ENCODE peak calls at places on chromosomes 6 and 20, in eight cellular contexts. L is fibroblast of lung; T is CD8-positive, alpha-beta T cell; Z is endodermal cell; C is psoas muscle; K is AG04450; M is upper lobe of right lung; S is brain microvascular endothelial cell. H is an unnamed sample.

GRCh38 chr6:53066059-53066406 is 829 bp downstream of the FBXO9 start:
- DNase-seq in Z (peak), T (peak), M (peak), K (no peak), S (no peak), C (peak), L (peak), H (peak)

GRCh38 chr6:33886673-33887144 is 82.9 kb upstream of the MLN start:
- DNase-seq in M (no peak), T (no peak), Z (no peak), S (no peak), C (peak), L (peak), K (peak), H (peak)

GRCh38 chr6:153167026-153167891 is 36.2 kb upstream of the RGS17 start:
- DNase-seq in Z (no peak), S (peak), T (no peak), C (no peak), M (no peak), L (peak), K (peak), H (no peak)

GRCh38 chr6:152316024-152316423 is 321.1 kb downstream of the SYNE1 start:
- DNase-seq in Z (no peak), L (peak), C (peak), K (peak), M (no peak), S (peak), T (no peak), H (no peak)

GRCh38 chr6:21026576-21027273 is 492.5 kb downstream of the CDKAL1 start:
- DNase-seq in C (no peak), M (no peak), Z (no peak), T (no peak), S (peak), L (peak), K (no peak), H (no peak)

GRCh38 chr20:8045946-8046345 is 26.4 kb upstream of the TMX4 start:
- DNase-seq in M (no peak), K (no peak), Z (no peak), C (no peak), S (no peak), L (no peak), T (no peak), H (no peak)

GRCh38 chr6:17980329-17980728 is 7.1 kb downstream of the KIF13A start:
- DNase-seq in T (no peak), Z (no peak), L (no peak), S (no peak), K (no peak), C (no peak), M (no peak), H (no peak)

GRCh38 chr6:3356056-3356823 is 97.5 kb downstream of the PSMG4 start:
- DNase-seq in S (no peak), M (peak), L (peak), T (peak), C (peak), Z (peak), K (no peak), H (peak)

GRCh38 chr6:31794294-31794865 is 1.2 kb downstream of the VARS1 start:
- DNase-seq in K (no peak), T (no peak), C (no peak), Z (no peak), L (peak), M (no peak), S (peak), H (no peak)

GRCh38 chr6:166542580-166542912 is 43.9 kb downstream of the RAMACL start:
- DNase-seq in Z (peak), L (peak), C (no peak), K (no peak), S (no peak), M (no peak), T (no peak), H (no peak)

GRCh38 chr20:48761023-48761785 is 66.6 kb downstream of the PREX1 start:
- DNase-seq in T (peak), M (no peak), C (no peak), L (no peak), K (no peak), Z (no peak), S (no peak), H (peak)

GRCh38 chr6:131844243-131844841 is 36.5 kb downstream of the ENPP1 start:
- DNase-seq in T (no peak), C (no peak), L (peak), K (peak), Z (no peak), M (no peak), S (no peak), H (no peak)

GRCh38 chr6:73207221-73207837 is 18.0 kb downstream of the KHDC1L start:
- DNase-seq in M (no peak), S (no peak), K (no peak), C (no peak), Z (no peak), T (no peak), L (peak), H (no peak)

GRCh38 chr6:112415366-112415765 is 68.2 kb downstream of the RFPL4B start:
- DNase-seq in K (no peak), M (no peak), Z (no peak), C (no peak), S (no peak), T (no peak), L (no peak), H (no peak)

GRCh38 chr20:44186674-44187053 is 324 bp downstream of the JPH2 start:
- DNase-seq in Z (no peak), C (no peak), L (no peak), S (no peak), M (no peak), T (no peak), K (no peak), H (no peak)

GRCh38 chr6:141309295-141309694 is 823.4 kb upstream of the GJE1 start:
- DNase-seq in K (no peak), M (no peak), T (no peak), L (no peak), S (no peak), C (no peak), Z (no peak), H (no peak)

GRCh38 chr6:81808834-81809598 is 56.5 kb upstream of the TENT5A start:
- DNase-seq in K (no peak), S (no peak), Z (no peak), T (no peak), C (no peak), M (no peak), L (peak), H (no peak)

GRCh38 chr6:22320750-22321149 is 23.9 kb upstream of the PRL start:
- DNase-seq in K (peak), C (no peak), T (no peak), L (peak), Z (no peak), M (no peak), S (peak), H (no peak)

GRCh38 chr6:13724174-13724573 is 12.5 kb upstream of the RANBP9 start:
- DNase-seq in M (no peak), S (no peak), Z (no peak), L (peak), C (no peak), K (no peak), T (no peak), H (no peak)
- H3K27ac ChIP-seq in M (no peak), S (no peak), Z (no peak), L (no peak), C (no peak), K (no peak), T (no peak), H (no peak)

DNA sequence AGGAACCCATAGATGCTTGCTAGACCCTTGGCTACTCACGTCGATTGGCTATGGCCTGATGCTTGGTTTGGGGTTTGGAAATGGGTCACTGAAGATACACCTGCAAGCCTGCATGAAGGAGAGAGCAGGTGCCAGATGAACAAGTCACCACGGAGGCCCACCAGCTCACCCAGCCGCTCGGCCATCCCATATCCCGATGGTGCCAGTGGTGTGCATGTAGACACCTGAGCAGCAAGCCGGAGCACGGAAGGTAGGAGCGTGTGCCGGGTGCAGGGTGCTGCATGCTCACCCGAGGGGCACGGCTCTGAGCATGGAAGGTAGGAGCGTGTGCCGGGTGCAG is 35.9 kb downstream of the DACT2 start:
- DNase-seq in T (no peak), Z (no peak), S (no peak), K (no peak), M (no peak), L (no peak), C (no peak), H (no peak)
- H3K4me3 ChIP-seq in T (no peak), Z (no peak), S (no peak), K (no peak), M (no peak), L (no peak), C (no peak), H (no peak)

GRCh38 chr6:105618247-105618646 is 215.4 kb upstream of the PREP start:
- DNase-seq in Z (no peak), M (no peak), K (no peak), S (no peak), L (no peak), T (no peak), C (no peak), H (no peak)

GRCh38 chr6:105619971-105620741 is 217.3 kb upstream of the PREP start:
- DNase-seq in C (no peak), T (no peak), K (no peak), Z (no peak), L (no peak), S (no peak), M (no peak), H (no peak)

GRCh38 chr6:105621564-105622175 is 218.8 kb upstream of the PREP start:
- DNase-seq in L (no peak), T (no peak), C (no peak), M (no peak), S (no peak), Z (no peak), K (no peak), H (no peak)

GRCh38 chr6:105624055-105624454 is 221.2 kb upstream of the PREP start:
- DNase-seq in T (no peak), Z (no peak), M (no peak), S (no peak), L (no peak), C (no peak), K (no peak), H (no peak)

GRCh38 chr6:105620878-105621277 is 218.0 kb upstream of the PREP start:
- DNase-seq in Z (no peak), L (no peak), C (no peak), M (no peak), S (peak), K (no peak), T (no peak), H (no peak)
- H3K27ac ChIP-seq in Z (no peak), L (no peak), C (no peak), M (no peak), S (no peak), K (no peak), T (no peak), H (no peak)

DNA sequence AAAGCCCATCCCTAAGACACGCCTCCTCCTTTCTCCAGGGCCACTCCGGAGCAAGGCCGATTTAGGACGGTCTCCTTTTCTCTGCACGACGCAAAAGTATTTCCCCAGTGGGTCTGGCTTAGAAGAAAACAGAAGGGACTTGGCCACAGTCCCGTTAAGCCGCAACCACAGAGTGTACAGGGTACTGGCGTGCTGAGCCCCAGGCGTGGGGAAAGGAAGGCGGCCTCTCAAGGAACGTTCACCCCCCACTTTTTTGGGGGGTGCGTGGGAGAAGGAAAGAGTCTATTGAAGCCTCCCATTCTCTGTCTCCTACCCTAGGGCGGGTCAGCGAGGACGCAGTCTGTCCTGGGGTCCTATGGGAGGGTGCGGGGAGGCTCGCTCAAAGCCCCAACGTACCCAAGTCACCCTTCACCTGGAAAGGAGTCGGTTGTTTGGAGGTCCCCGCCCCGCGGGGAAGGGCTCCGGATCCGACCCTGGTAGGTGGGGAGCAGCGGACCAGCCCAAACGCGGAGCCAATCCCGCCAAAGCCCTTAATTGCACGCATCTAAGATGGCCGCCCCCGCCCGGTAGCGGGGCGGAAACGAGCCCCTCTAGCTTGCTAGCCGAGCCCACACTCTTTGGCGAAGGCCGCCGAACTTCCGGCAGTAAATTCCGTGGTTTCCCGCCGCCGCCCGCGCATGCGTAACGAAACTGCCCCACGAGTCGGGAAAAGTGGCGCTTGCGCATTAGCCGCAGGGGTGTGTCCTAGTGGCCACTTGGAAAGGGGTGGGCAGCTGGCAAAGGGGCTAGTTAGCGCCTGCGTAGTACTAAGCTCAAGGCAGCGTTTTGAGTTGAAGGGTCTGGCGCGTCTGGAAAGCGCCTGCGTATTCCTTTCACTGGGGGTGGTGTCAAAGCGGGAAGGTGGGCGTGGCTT is at the start of gene OARD1:
- DNase-seq in S (peak), M (peak), L (peak), C (peak), K (peak), Z (peak), T (peak), H (peak)
- H3K4me3 ChIP-seq in S (peak), M (peak), L (peak), C (peak), K (peak), Z (peak), T (peak), H (peak)

DNA sequence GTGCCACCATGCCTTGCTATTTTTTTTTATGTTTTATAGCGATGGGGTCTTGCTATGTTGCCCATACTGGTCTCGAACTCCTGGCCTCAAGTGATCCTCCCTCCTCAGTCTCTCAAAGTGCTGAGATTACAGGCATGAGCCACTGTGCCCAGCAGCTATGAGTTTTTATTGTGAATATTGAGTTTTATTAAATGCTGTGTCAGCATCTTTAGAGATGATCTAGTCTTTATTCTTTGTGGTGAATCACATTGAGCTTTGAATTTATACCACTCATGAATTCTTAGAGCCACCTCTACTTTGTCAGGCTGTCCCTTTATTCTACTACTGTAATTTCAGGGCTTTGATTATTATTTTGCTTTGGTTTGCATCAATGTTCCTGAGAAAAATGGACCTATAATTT is 428.3 kb downstream of the BTBD3 start:
- DNase-seq in S (no peak), T (no peak), L (no peak), Z (no peak), C (no peak), K (no peak), M (no peak), H (no peak)
- H3K27ac ChIP-seq in S (no peak), T (no peak), L (no peak), Z (no peak), C (no peak), K (no peak), M (no peak), H (no peak)

DNA sequence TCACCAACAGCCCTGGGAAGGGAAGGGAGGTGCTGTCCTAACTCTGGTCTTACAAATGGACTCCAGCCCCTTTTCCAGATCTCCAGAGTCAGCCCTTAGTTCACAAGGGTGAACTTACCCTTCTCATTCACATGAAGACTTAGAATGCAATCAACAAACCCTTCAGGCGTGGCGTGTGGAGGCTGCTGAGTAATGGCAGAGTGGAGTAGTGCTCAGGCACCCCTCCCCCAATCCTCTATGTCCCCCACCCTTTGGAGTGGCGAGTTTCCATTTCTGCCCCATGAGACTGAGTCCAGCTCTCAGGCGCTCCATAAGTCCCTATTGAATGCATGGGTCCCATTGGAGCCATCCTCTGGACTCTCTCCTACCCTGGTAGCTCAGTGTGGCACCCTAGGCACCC is 3.3 kb downstream of the SNAI1 start:
- DNase-seq in M (no peak), Z (no peak), L (no peak), T (no peak), K (no peak), C (no peak), S (no peak), H (no peak)
- H3K4me3 ChIP-seq in M (peak), Z (peak), L (no peak), T (no peak), K (peak), C (peak), S (peak), H (no peak)